ENCODE peak calls at places on chromosomes 6 and 20, in seven cellular contexts. I is IMR-90, Q is PC-3, D is esophagus muscularis mucosa, H is mucosa of descending colon, A is PC-9, P is left ventricle myocardium inferior. C is an unnamed sample.

GRCh38 chr6:86937219-86938079 is at the start of gene HTR1E:
- DNase-seq in Q (peak; percentile 30), H (peak; percentile 6), I (peak; percentile 2), A (peak; percentile 14), D (peak; percentile 91), P (no peak), C (no peak)

GRCh38 chr6:16669227-16669626 is 92.0 kb downstream of the ATXN1 start:
- DNase-seq in Q (peak; percentile 93), H (peak; percentile 42), A (peak; percentile 67), D (no peak), I (peak; percentile 65), P (no peak), C (no peak)

GRCh38 chr6:142833054-142833453 is 111.9 kb downstream of the HIVEP2 start:
- DNase-seq in Q (peak; percentile 93), D (no peak), P (no peak), I (peak; percentile 98), A (no peak), H (no peak), C (no peak)

GRCh38 chr6:35237466-35237865 is 22.1 kb upstream of the ZNF76 start:
- DNase-seq in H (no peak), D (no peak), P (no peak), I (no peak), Q (no peak), A (no peak), C (no peak)

GRCh38 chr6:31339210-31339609 is 17.8 kb downstream of the HLA-B start:
- DNase-seq in D (no peak), H (no peak), A (no peak), P (no peak), Q (no peak), I (no peak), C (no peak)

GRCh38 chr6:27669798-27670301 is 196.9 kb upstream of the ZNF184 start:
- DNase-seq in A (no peak), P (no peak), H (no peak), Q (no peak), I (no peak), D (no peak), C (no peak)

GRCh38 chr6:167791036-167791779 is 35.5 kb upstream of the AFDN start:
- DNase-seq in A (peak; percentile 34), Q (peak; percentile 50), D (peak; percentile 82), P (no peak), H (no peak), I (no peak), C (no peak)

GRCh38 chr6:390914-391558 is 516 bp upstream of the IRF4 start:
- DNase-seq in P (no peak), Q (no peak), H (no peak), A (no peak), I (no peak), D (no peak), C (no peak)

GRCh38 chr20:36317675-36318074 is 11.5 kb downstream of the DLGAP4 start:
- DNase-seq in I (no peak), P (no peak), H (no peak), A (no peak), D (no peak), Q (no peak), C (peak; percentile 16)

GRCh38 chr6:26538572-26538902 is 371 bp downstream of the HMGN4 start:
- DNase-seq in P (no peak), Q (peak; percentile 19), A (no peak), H (no peak), I (peak; percentile 12), D (no peak), C (no peak)

GRCh38 chr6:84356907-84357306 is 129.5 kb upstream of the CEP162 start:
- DNase-seq in H (no peak), Q (no peak), I (no peak), A (no peak), D (no peak), P (no peak), C (no peak)

GRCh38 chr6:129662406-129662766 is 47.6 kb downstream of the ARHGAP18 start:
- DNase-seq in D (no peak), I (no peak), A (no peak), Q (no peak), P (no peak), H (no peak), C (no peak)

GRCh38 chr6:129661478-129662405 is 48.2 kb downstream of the ARHGAP18 start:
- DNase-seq in Q (no peak), I (no peak), H (no peak), A (no peak), D (no peak), P (no peak), C (no peak)

GRCh38 chr6:129665555-129665954 is 44.4 kb downstream of the ARHGAP18 start:
- DNase-seq in I (no peak), Q (no peak), A (no peak), H (no peak), D (no peak), P (no peak), C (no peak)

GRCh38 chr6:129663531-129663930 is 46.4 kb downstream of the ARHGAP18 start:
- DNase-seq in Q (no peak), I (no peak), A (no peak), D (no peak), P (no peak), H (no peak), C (no peak)

DNA sequence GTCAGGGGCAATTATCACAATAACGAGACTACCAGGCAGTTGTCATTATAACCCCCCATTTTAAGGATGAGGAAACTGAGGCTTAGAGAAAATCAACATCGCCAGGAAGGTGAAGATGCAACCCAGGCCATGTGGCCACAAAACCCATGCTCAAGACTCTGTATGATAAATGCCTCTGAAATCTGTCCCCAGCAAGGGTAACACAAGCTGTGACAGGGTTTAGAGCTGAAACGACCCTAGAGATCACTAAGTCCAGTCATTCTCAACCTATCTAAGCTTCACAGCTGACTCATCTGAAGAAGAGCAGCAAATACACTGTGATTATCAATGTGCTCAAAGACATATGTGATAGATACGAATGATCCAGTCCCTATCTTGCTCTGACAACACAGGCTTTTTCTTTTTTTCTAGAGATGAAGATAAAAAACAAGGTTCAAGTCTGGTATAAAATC is 47.0 kb downstream of the ARHGAP18 start:
- DNase-seq in D (no peak), P (no peak), I (no peak), Q (no peak), A (no peak), H (no peak), C (no peak)
- H3K4me1 ChIP-seq in D (peaks cover 19% of the 10 kb centered on the region), P (peaks cover 66% of the 10 kb centered on the region), I (peaks cover 2% of the 10 kb centered on the region), Q (peaks cover 9% of the 10 kb centered on the region), A (peaks cover 13% of the 10 kb centered on the region), H (peaks cover 4% of the 10 kb centered on the region), C (peaks cover 57% of the 10 kb centered on the region)

DNA sequence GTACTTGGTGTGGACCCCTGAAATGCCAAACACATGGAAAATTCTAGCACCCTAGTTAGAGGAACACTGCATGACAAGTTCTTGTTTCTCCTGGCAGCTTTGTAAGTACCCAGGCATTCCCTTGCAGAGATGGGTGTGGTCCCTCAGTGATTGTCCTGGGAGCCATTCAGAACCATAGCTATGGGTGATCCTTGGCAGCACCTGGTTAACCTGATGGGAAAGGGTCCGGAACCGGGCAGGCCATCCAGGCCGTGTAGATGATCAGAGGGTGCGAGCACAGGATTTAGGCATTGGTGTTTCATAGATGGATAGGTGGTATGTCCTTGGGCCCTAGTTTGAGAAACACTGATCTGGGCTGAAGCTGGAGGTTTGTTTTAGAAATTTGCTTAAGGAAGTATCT is 95.8 kb downstream of the RPP40 start:
- DNase-seq in D (peak; percentile 81), P (no peak), H (peak; percentile 39), A (no peak), Q (no peak), I (no peak), C (no peak)
- H3K4me1 ChIP-seq in D (peaks cover 19% of the 10 kb centered on the region), P (peaks cover 21% of the 10 kb centered on the region), H (peaks cover 46% of the 10 kb centered on the region), A (peaks cover 4% of the 10 kb centered on the region), Q (peaks cover 18% of the 10 kb centered on the region), I (peaks cover 12% of the 10 kb centered on the region), C (peaks cover 38% of the 10 kb centered on the region)

GRCh38 chr6:52575490-52575868 is 1.4 kb downstream of the TRAM2 start:
- DNase-seq in Q (no peak), H (no peak), I (no peak), A (no peak), P (no peak), D (no peak), C (no peak)

GRCh38 chr6:52576054-52576391 is 837 bp downstream of the TRAM2 start:
- DNase-seq in D (no peak), Q (no peak), A (no peak), I (no peak), P (no peak), H (no peak), C (no peak)

GRCh38 chr6:52576392-52577021 is 353 bp downstream of the TRAM2 start:
- DNase-seq in I (peak; percentile 85), D (no peak), H (peak; percentile 71), P (peak; percentile 65), Q (peak; percentile 69), A (peak; percentile 64), C (no peak)

GRCh38 chr6:52577778-52578473 is 1.1 kb upstream of the TRAM2 start:
- DNase-seq in H (no peak), P (no peak), D (no peak), Q (no peak), I (no peak), A (no peak), C (no peak)

DNA sequence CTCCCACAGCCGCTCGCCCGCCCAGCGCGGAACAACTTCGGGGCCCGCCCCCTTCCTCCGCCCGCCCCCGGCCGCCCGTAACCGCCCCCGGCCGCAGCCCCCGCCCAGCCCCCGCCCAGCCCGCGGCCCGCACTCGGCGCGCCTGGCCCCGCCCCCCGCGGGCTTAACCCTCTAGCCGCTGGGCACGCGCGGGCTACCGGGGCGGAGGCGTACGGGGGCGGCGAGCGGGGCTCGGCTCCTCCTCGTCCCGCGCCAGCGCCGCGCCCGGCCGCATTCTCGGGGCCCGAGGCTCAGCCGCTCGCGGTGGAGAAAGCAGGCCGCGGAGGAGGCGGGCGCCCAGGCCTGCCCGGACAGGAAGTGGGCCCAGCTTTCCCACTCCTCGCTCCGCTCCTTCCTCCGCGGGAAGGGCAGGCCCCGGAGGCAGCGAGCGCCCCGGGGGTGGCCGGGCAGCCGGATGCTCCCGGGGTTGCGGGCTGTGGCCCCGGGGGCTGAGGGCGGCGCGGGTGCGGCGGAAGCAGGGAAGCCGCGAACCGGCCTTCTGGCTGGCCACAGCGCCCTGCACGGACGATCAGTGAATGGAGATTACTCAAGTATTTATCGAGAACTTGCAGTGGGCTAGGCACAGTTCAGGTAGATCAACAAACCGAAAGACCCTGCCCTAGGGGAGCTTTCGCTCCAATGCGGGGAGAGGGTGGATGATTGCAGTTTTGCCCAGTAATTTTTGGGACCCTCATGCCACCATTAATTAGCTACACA is at the start of gene TRAM2:
- DNase-seq in D (peak; percentile 95), H (peak; percentile 92), Q (peak; percentile 81), P (peak; percentile 91), A (peak; percentile 86), I (peak; percentile 74), C (peak; percentile 91)
- H3K4me1 ChIP-seq in D (peaks cover 60% of the 10 kb centered on the region), H (peaks cover 22% of the 10 kb centered on the region), Q (peaks cover 33% of the 10 kb centered on the region), P (peaks cover 60% of the 10 kb centered on the region), A (peaks cover 34% of the 10 kb centered on the region), I (peaks cover 17% of the 10 kb centered on the region), C (peaks cover 50% of the 10 kb centered on the region)

GRCh38 chr6:90198758-90199425 is 97.8 kb downstream of the BACH2 start:
- DNase-seq in Q (no peak), H (no peak), A (no peak), P (no peak), I (no peak), D (no peak), C (no peak)
- H3K4me1 ChIP-seq in Q (peaks cover 7% of the 10 kb centered on the region), H (no peaks in the 10 kb centered on the region), A (no peaks in the 10 kb centered on the region), P (peaks cover 38% of the 10 kb centered on the region), I (peaks cover 15% of the 10 kb centered on the region), D (peaks cover 28% of the 10 kb centered on the region), C (peaks cover 10% of the 10 kb centered on the region)